ENCODE peak calls at places on chromosomes 2 and 18, in seven cellular contexts. One of them, this sample, is unnamed.
A peak's percentile ranks its signal among the peaks of the same experiment; 100 is the strongest.

GRCh38 chr2:128472789-128473174 is 154.1 kb upstream of the HS6ST1 start:
- DNase-seq in Peyer's patch: no peak
- DNase-seq in fibroblast of lung: peak; percentile 68
- DNase-seq in tibial artery: no peak
- DNase-seq in lung: no peak
- DNase-seq in pancreas: no peak
- DNase-seq in tibial nerve: no peak
- DNase-seq in this sample: no peak

GRCh38 chr2:238936162-238937052 is 88.5 kb downstream of the TWIST2 start:
- DNase-seq in Peyer's patch: no peak
- DNase-seq in fibroblast of lung: no peak
- DNase-seq in tibial artery: no peak
- DNase-seq in lung: peak; percentile 23
- DNase-seq in pancreas: no peak
- DNase-seq in tibial nerve: peak; percentile 10
- DNase-seq in this sample: no peak

GRCh38 chr2:207390302-207391095 is 139.3 kb upstream of the CREB1 start:
- DNase-seq in Peyer's patch: no peak
- DNase-seq in fibroblast of lung: no peak
- DNase-seq in tibial artery: no peak
- DNase-seq in lung: no peak
- DNase-seq in pancreas: no peak
- DNase-seq in tibial nerve: no peak
- DNase-seq in this sample: no peak

GRCh38 chr2:174644406-174644805 is 46.8 kb upstream of the WIPF1 start:
- DNase-seq in Peyer's patch: no peak
- DNase-seq in fibroblast of lung: no peak
- DNase-seq in tibial artery: no peak
- DNase-seq in lung: no peak
- DNase-seq in pancreas: no peak
- DNase-seq in tibial nerve: no peak
- DNase-seq in this sample: no peak

GRCh38 chr2:1455466-1455865 is 42.2 kb downstream of the TPO start:
- DNase-seq in Peyer's patch: no peak
- DNase-seq in fibroblast of lung: no peak
- DNase-seq in tibial artery: no peak
- DNase-seq in lung: no peak
- DNase-seq in pancreas: no peak
- DNase-seq in tibial nerve: no peak
- DNase-seq in this sample: no peak

GRCh38 chr2:70959851-70960832 is 18.3 kb upstream of the ANKRD53 start:
- DNase-seq in Peyer's patch: peak; percentile 36
- DNase-seq in fibroblast of lung: no peak
- DNase-seq in tibial artery: peak; percentile 14
- DNase-seq in lung: peak; percentile 24
- DNase-seq in pancreas: no peak
- DNase-seq in tibial nerve: no peak
- DNase-seq in this sample: no peak

GRCh38 chr18:59279193-59279592 is 5.9 kb upstream of the RAX start:
- DNase-seq in Peyer's patch: no peak
- DNase-seq in fibroblast of lung: no peak
- DNase-seq in tibial artery: no peak
- DNase-seq in lung: no peak
- DNase-seq in pancreas: no peak
- DNase-seq in tibial nerve: no peak
- DNase-seq in this sample: no peak

GRCh38 chr2:212294816-212295215 is 243.8 kb downstream of the ERBB4 start:
- DNase-seq in Peyer's patch: no peak
- DNase-seq in fibroblast of lung: no peak
- DNase-seq in tibial artery: no peak
- DNase-seq in lung: no peak
- DNase-seq in pancreas: no peak
- DNase-seq in tibial nerve: no peak
- DNase-seq in this sample: no peak

GRCh38 chr2:239870276-239870675 is 154.9 kb downstream of the NDUFA10 start:
- DNase-seq in Peyer's patch: peak; percentile 19
- DNase-seq in fibroblast of lung: no peak
- DNase-seq in tibial artery: no peak
- DNase-seq in lung: peak; percentile 3
- DNase-seq in pancreas: no peak
- DNase-seq in tibial nerve: no peak
- DNase-seq in this sample: no peak

GRCh38 chr18:70024829-70025228 is 77.2 kb upstream of the CD226 start:
- DNase-seq in Peyer's patch: no peak
- DNase-seq in fibroblast of lung: no peak
- DNase-seq in tibial artery: no peak
- DNase-seq in lung: no peak
- DNase-seq in pancreas: no peak
- DNase-seq in tibial nerve: no peak
- DNase-seq in this sample: no peak

DNA sequence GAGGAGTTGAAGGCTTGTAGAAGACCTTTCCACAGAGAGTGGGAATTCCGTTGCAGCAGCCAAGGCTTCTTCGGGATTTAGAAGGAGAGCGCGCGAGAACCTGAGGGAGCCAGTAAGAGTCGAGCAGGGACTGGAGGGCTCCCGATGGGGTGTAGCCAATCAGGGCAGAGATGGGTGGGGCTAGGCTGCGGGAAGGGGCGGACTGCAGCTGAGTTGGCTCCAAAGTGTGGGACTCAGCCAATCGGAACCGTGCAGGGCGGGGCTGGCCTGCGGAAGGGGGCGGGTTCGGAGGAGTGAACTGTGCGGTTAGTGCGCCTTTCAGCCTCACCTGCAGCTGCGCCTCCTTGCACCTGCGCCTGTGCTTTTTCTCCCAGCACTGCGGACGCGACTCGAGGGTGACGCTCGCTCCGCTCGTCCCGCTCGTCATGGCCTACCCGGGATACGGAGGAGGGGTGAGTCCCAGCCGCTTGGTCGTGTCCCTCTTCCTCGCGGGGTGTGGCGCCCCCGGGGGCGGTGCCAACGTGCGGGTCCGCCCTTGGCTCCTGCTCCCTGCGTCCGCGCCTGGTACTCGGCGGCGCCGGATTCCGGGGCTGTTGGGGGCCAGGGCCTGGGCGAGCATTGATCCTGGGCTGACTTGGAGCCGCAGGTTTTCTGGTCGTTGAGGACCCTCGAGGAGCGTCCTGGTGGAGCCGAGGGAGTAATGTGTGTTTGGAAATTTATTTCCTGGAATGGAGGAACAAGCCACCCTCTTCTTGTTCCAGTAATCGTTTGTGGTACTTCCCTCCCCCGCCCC is at the start of gene GCA:
- DNase-seq in Peyer's patch: peak; percentile 99
- DNase-seq in fibroblast of lung: peak; percentile 93
- DNase-seq in tibial artery: peak; percentile 96
- DNase-seq in lung: peak; percentile 99
- DNase-seq in pancreas: peak; percentile 99
- DNase-seq in tibial nerve: peak; percentile 94
- DNase-seq in this sample: peak; percentile 99
- TF ChIP-seq CTCF in Peyer's patch: peak; percentile 12
- TF ChIP-seq CTCF in fibroblast of lung: no peak
- TF ChIP-seq CTCF in tibial artery: no peak
- TF ChIP-seq CTCF in lung: no peak
- TF ChIP-seq CTCF in pancreas: no peak
- TF ChIP-seq CTCF in tibial nerve: no peak
- TF ChIP-seq CTCF in this sample: peak; percentile 8

GRCh38 chr2:196171248-196171871 is at the start of gene STK17B:
- DNase-seq in Peyer's patch: peak; percentile 98
- DNase-seq in fibroblast of lung: peak; percentile 94
- DNase-seq in tibial artery: peak; percentile 93
- DNase-seq in lung: peak; percentile 96
- DNase-seq in pancreas: peak; percentile 97
- DNase-seq in tibial nerve: peak; percentile 92
- DNase-seq in this sample: peak; percentile 67

GRCh38 chr2:196170681-196171247 is 614 bp downstream of the STK17B start:
- DNase-seq in Peyer's patch: no peak
- DNase-seq in fibroblast of lung: peak; percentile 78
- DNase-seq in tibial artery: peak; percentile 25
- DNase-seq in lung: peak; percentile 29
- DNase-seq in pancreas: no peak
- DNase-seq in tibial nerve: no peak
- DNase-seq in this sample: peak; percentile 17

GRCh38 chr2:196169521-196169920 is 1.9 kb downstream of the STK17B start:
- DNase-seq in Peyer's patch: no peak
- DNase-seq in fibroblast of lung: no peak
- DNase-seq in tibial artery: no peak
- DNase-seq in lung: no peak
- DNase-seq in pancreas: no peak
- DNase-seq in tibial nerve: no peak
- DNase-seq in this sample: no peak

GRCh38 chr2:196171946-196172345 is 568 bp upstream of the STK17B start:
- DNase-seq in Peyer's patch: no peak
- DNase-seq in fibroblast of lung: no peak
- DNase-seq in tibial artery: no peak
- DNase-seq in lung: no peak
- DNase-seq in pancreas: no peak
- DNase-seq in tibial nerve: no peak
- DNase-seq in this sample: no peak

DNA sequence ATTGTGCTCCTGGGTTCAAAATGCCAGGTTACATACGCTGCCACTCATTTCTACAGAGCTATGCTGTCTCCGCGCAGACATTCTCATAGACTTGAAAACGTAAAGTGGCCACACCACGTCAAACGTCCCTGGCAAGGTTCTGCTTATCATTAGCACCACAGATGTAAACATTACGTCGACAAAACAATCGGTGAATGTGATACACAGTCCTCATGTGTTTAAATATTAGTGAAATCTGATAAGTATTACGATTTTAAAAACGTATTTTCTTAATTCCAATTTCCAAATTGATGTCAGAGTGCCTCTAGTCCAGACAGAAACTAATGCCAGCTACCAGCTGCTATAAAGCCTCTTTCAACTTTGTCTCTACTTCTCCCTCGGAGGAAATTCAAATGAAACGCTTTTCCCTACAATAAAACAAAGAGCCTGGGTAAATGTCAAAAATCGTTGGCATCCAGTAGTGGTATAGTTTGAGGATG is 1.1 kb downstream of the STK17B start:
- DNase-seq in Peyer's patch: peak; percentile 84
- DNase-seq in fibroblast of lung: peak; percentile 81
- DNase-seq in tibial artery: peak; percentile 41
- DNase-seq in lung: peak; percentile 51
- DNase-seq in pancreas: no peak
- DNase-seq in tibial nerve: no peak
- DNase-seq in this sample: no peak
- H3K27ac ChIP-seq in Peyer's patch: peak overlapping the region; percentile 99
- H3K27ac ChIP-seq in fibroblast of lung: peak overlapping the region; percentile 87
- H3K27ac ChIP-seq in tibial artery: peak overlapping the region; percentile 79
- H3K27ac ChIP-seq in lung: no peak overlapping the region
- H3K27ac ChIP-seq in pancreas: peak overlapping the region; percentile 84
- H3K27ac ChIP-seq in tibial nerve: peak overlapping the region; percentile 86
- H3K27ac ChIP-seq in this sample: peak overlapping the region; percentile 40

GRCh38 chr2:48356701-48357322 is 173.1 kb upstream of the STON1 start:
- DNase-seq in Peyer's patch: no peak
- DNase-seq in fibroblast of lung: peak; percentile 63
- DNase-seq in tibial artery: no peak
- DNase-seq in lung: no peak
- DNase-seq in pancreas: no peak
- DNase-seq in tibial nerve: no peak
- DNase-seq in this sample: no peak
- H3K4me3 ChIP-seq in Peyer's patch: no peak overlapping the region
- H3K4me3 ChIP-seq in fibroblast of lung: no peak overlapping the region
- H3K4me3 ChIP-seq in tibial artery: no peak overlapping the region
- H3K4me3 ChIP-seq in lung: no peak overlapping the region
- H3K4me3 ChIP-seq in pancreas: no peak overlapping the region
- H3K4me3 ChIP-seq in tibial nerve: no peak overlapping the region
- H3K4me3 ChIP-seq in this sample: no peak overlapping the region

GRCh38 chr2:37809525-37809924 is 115.6 kb upstream of the RMDN2 start:
- DNase-seq in Peyer's patch: no peak
- DNase-seq in fibroblast of lung: peak; percentile 77
- DNase-seq in tibial artery: no peak
- DNase-seq in lung: peak; percentile 51
- DNase-seq in pancreas: no peak
- DNase-seq in tibial nerve: peak; percentile 31
- DNase-seq in this sample: no peak
- TF ChIP-seq CTCF in Peyer's patch: peak; percentile 29
- TF ChIP-seq CTCF in fibroblast of lung: peak; percentile 68
- TF ChIP-seq CTCF in tibial artery: peak; percentile 46
- TF ChIP-seq CTCF in lung: no peak
- TF ChIP-seq CTCF in pancreas: no peak
- TF ChIP-seq CTCF in tibial nerve: no peak
- TF ChIP-seq CTCF in this sample: no peak

DNA sequence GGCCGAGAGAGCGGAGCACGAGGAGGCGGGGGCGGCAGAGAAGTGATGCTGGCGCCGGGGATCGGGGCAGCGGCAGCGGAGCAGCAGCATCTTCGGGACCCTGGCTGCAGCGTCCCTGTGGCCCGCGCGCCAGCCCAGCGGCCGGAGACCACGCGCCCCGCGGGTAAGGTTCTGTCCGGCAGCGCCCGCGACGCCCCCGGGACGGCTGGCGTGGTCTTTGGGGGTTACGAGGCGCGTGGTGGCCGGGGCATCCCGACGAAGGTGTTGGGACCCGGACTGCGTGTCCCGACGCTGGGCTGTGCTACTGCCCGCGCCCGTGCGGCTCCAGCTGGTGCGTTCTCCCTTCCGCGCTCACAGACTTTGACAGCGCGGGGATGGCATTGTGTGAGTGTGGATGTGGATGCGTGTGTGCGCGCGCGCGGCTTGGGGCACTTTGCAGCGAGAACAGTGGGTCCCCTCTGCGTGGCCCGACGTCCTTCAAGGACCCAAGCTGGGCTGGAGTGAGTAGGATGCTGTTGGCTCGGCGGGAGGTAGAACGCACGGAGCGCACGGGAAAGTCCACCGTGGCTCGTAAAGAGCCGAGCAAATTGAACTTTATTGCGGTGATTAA is 405.0 kb downstream of the XIRP2 start:
- DNase-seq in Peyer's patch: no peak
- DNase-seq in fibroblast of lung: peak; percentile 51
- DNase-seq in tibial artery: peak; percentile 25
- DNase-seq in lung: no peak
- DNase-seq in pancreas: peak; percentile 72
- DNase-seq in tibial nerve: no peak
- DNase-seq in this sample: peak; percentile 40
- H3K27ac ChIP-seq in Peyer's patch: no peak overlapping the region
- H3K27ac ChIP-seq in fibroblast of lung: no peak overlapping the region
- H3K27ac ChIP-seq in tibial artery: peak overlapping the region; percentile 87
- H3K27ac ChIP-seq in lung: no peak overlapping the region
- H3K27ac ChIP-seq in pancreas: no peak overlapping the region
- H3K27ac ChIP-seq in tibial nerve: peak overlapping the region; percentile 39
- H3K27ac ChIP-seq in this sample: peak overlapping the region; percentile 99

DNA sequence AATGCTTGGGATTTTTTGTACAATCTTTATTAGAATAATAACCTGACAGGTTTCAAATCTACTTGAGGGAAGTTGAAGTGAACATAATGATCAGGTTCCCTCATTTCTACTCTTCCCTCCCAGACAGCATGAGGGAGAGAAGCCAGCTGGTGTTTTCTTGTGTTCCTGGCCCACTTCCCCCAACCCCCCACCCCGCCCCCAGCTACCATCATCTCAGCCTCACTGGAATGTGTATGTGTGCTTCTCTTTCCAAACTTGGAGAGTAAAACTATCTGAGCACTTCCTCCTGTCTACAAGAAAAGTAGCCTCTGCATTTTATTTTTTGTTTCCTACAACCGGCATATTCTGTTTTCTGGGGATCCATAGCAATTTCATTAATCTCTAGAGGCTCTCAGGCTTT is 53.7 kb upstream of the GRHL1 start:
- DNase-seq in Peyer's patch: no peak
- DNase-seq in fibroblast of lung: peak; percentile 31
- DNase-seq in tibial artery: no peak
- DNase-seq in lung: no peak
- DNase-seq in pancreas: no peak
- DNase-seq in tibial nerve: no peak
- DNase-seq in this sample: no peak
- H3K4me3 ChIP-seq in Peyer's patch: no peak overlapping the region
- H3K4me3 ChIP-seq in fibroblast of lung: no peak overlapping the region
- H3K4me3 ChIP-seq in tibial artery: no peak overlapping the region
- H3K4me3 ChIP-seq in lung: no peak overlapping the region
- H3K4me3 ChIP-seq in pancreas: no peak overlapping the region
- H3K4me3 ChIP-seq in tibial nerve: no peak overlapping the region
- H3K4me3 ChIP-seq in this sample: no peak overlapping the region